ENCODE peak calls at places on chromosomes 12 and 14, in four cellular contexts. L is activated naive CD4-positive, alpha-beta T cell; P is fibroblast of gingiva; D is HFFc6. N is an unnamed sample.
A peak's percentile ranks its signal among the peaks of the same experiment; 100 is the strongest.

GRCh38 chr12:89350661-89351488 is 1.4 kb downstream of the DUSP6 start:
- DNase-seq in L (no peak), P (peak; percentile 12), D (no peak), N (no peak)

GRCh38 chr12:52896190-52897100 is 8.4 kb downstream of the KRT8 start:
- DNase-seq in L (no peak), P (no peak), D (peak; percentile 6), N (no peak)

GRCh38 chr14:55138091-55138490 is 9.0 kb downstream of the LGALS3 start:
- DNase-seq in L (no peak), P (no peak), D (no peak), N (no peak)

GRCh38 chr14:101616202-101616601 is 54.9 kb downstream of the DIO3 start:
- DNase-seq in L (no peak), P (no peak), D (no peak), N (no peak)

GRCh38 chr14:73787760-73788508 is 63.7 kb upstream of the PTGR2 start:
- DNase-seq in L (no peak), P (peak; percentile 36), D (no peak), N (no peak)

GRCh38 chr14:102042699-102043098 is 44.1 kb downstream of the HSP90AA1 start:
- DNase-seq in L (no peak), P (no peak), D (no peak), N (no peak)

GRCh38 chr12:131366261-131366871 is 344.5 kb upstream of the SFSWAP start:
- DNase-seq in L (no peak), P (no peak), D (no peak), N (no peak)

GRCh38 chr14:86672071-86672470 is 1142.1 kb downstream of the FLRT2 start:
- DNase-seq in L (no peak), P (no peak), D (no peak), N (no peak)

GRCh38 chr12:116389990-116390655 is 112.6 kb upstream of the MED13L start:
- DNase-seq in L (no peak), P (peak; percentile 88), D (peak; percentile 94), N (peak; percentile 77)

GRCh38 chr12:85156569-85156968 is 120.4 kb downstream of the LRRIQ1 start:
- DNase-seq in L (no peak), P (no peak), D (no peak), N (no peak)

GRCh38 chr14:99968931-99969330 is 96.3 kb upstream of the EVL start:
- DNase-seq in L (no peak), P (no peak), D (no peak), N (no peak)

GRCh38 chr12:6200266-6201198 is at the start of gene CD9:
- DNase-seq in L (peak; percentile 20), P (peak; percentile 70), D (no peak), N (peak; percentile 94)

GRCh38 chr12:124365726-124366430 is 71.0 kb downstream of the RFLNA start:
- DNase-seq in L (no peak), P (no peak), D (no peak), N (no peak)

GRCh38 chr14:77573964-77574363 is 42.5 kb downstream of the SPTLC2 start:
- DNase-seq in L (no peak), P (no peak), D (no peak), N (no peak)

GRCh38 chr12:132251310-132251709 is 78.1 kb downstream of the GALNT9 start:
- DNase-seq in L (no peak), P (no peak), D (no peak), N (no peak)

N was measured in AG08396.